ENCODE peak calls at places on chromosomes 7 and 10, in eight cellular contexts. W, T, G, V, Z, R, A and E are unnamed samples.

GRCh38 chr10:91247360-91248111 is 27.1 kb downstream of the PCGF5 start:
- DNase-seq in T (no peak), W (peak), Z (no peak), R (no peak), G (no peak), A (no peak), V (peak), E (no peak)

GRCh38 chr7:46494026-46494425 is 573.0 kb upstream of the IGFBP3 start:
- DNase-seq in T (no peak), A (no peak), R (no peak), G (no peak), W (no peak), Z (no peak), V (no peak), E (no peak)

GRCh38 chr7:14073988-14074387 is 84.5 kb upstream of the ETV1 start:
- DNase-seq in G (no peak), V (no peak), Z (no peak), A (no peak), T (no peak), R (no peak), W (no peak), E (no peak)

GRCh38 chr7:12389089-12389700 is 14.5 kb downstream of the VWDE start:
- DNase-seq in R (peak), V (peak), A (peak), W (peak), G (peak), T (no peak), Z (no peak), E (peak)

GRCh38 chr10:23693398-23693797 is 254.5 kb downstream of the OTUD1 start:
- DNase-seq in R (no peak), V (no peak), Z (no peak), W (no peak), T (no peak), G (no peak), A (no peak), E (no peak)

GRCh38 chr7:17674166-17674955 is 265.9 kb downstream of the SNX13 start:
- DNase-seq in Z (no peak), V (no peak), A (no peak), R (no peak), W (no peak), T (no peak), G (no peak), E (no peak)

GRCh38 chr7:79507161-79507560 is 53.7 kb upstream of the MAGI2 start:
- DNase-seq in R (no peak), A (no peak), W (no peak), T (no peak), Z (no peak), G (no peak), V (no peak), E (no peak)

GRCh38 chr7:70573202-70573810 is 558.6 kb upstream of the GALNT17 start:
- DNase-seq in Z (no peak), V (no peak), G (no peak), T (no peak), W (no peak), R (no peak), A (no peak), E (no peak)